ENCODE peak calls at places on chromosomes 12 and 14, in six cellular contexts. R is GM04504, O is COR-L47, G is right lobe of liver, S is sciatic nerve, J is BJ. M is an unnamed sample.

GRCh38 chr12:9763025-9763424 is 2.3 kb upstream of the CD69 start:
- DNase-seq in O (no peak), G (no peak), S (no peak), R (no peak), J (no peak), M (no peak)

GRCh38 chr14:89277229-89277628 is 139.8 kb downstream of the FOXN3 start:
- DNase-seq in S (no peak), R (no peak), O (no peak), J (no peak), G (no peak), M (no peak)

GRCh38 chr12:118126119-118126757 is 9.7 kb upstream of the PEBP1 start:
- DNase-seq in J (no peak), G (peak; percentile 58), O (no peak), R (no peak), S (no peak), M (peak; percentile 55)

GRCh38 chr12:121610239-121611149 is 15.8 kb upstream of the ORAI1 start:
- DNase-seq in R (no peak), J (no peak), S (no peak), O (no peak), G (no peak), M (no peak)

GRCh38 chr12:6211421-6211869 is 11.2 kb downstream of the CD9 start:
- DNase-seq in G (no peak), J (peak; percentile 88), R (peak; percentile 83), S (no peak), O (no peak), M (no peak)

GRCh38 chr12:64452559-64453329 is 824 bp downstream of the TBK1 start:
- DNase-seq in R (peak; percentile 72), J (peak; percentile 34), O (no peak), S (no peak), G (no peak), M (no peak)

GRCh38 chr14:54902143-54902520 is 494 bp downstream of the GCH1 start:
- DNase-seq in O (peak; percentile 62), R (no peak), G (peak; percentile 88), J (no peak), S (peak; percentile 79), M (peak; percentile 77)

GRCh38 chr14:39015360-39015961 is 87.6 kb downstream of the SEC23A start:
- DNase-seq in J (no peak), G (no peak), R (peak; percentile 12), O (peak; percentile 52), S (no peak), M (no peak)

GRCh38 chr12:8860165-8860961 is 37.9 kb downstream of the A2ML1 start:
- DNase-seq in S (peak; percentile 69), O (no peak), G (no peak), J (no peak), R (no peak), M (peak; percentile 25)

GRCh38 chr12:80778005-80778541 is 61.4 kb downstream of the MYF5 start:
- DNase-seq in J (peak; percentile 77), O (peak; percentile 88), R (peak; percentile 94), G (peak; percentile 51), S (peak; percentile 73), M (peak; percentile 24)

GRCh38 chr12:106919910-106920544 is 35.7 kb upstream of the TMEM263 start:
- DNase-seq in S (no peak), J (no peak), G (no peak), R (no peak), O (peak; percentile 35), M (no peak)

GRCh38 chr12:63942464-63943241 is 98.2 kb downstream of the SRGAP1 start:
- DNase-seq in R (no peak), G (no peak), O (no peak), J (no peak), S (no peak), M (no peak)

GRCh38 chr12:79973774-79974173 is 38.9 kb upstream of the PPP1R12A start:
- DNase-seq in O (no peak), G (no peak), R (no peak), S (no peak), J (no peak), M (no peak)

GRCh38 chr14:101201535-101202125 is 298.1 kb upstream of the RTL1 start:
- DNase-seq in O (no peak), R (no peak), J (no peak), G (no peak), S (peak; percentile 43), M (no peak)

GRCh38 chr14:93977790-93978581 is 1.6 kb upstream of the ASB2 start:
- DNase-seq in S (no peak), J (no peak), R (no peak), O (no peak), G (no peak), M (no peak)

GRCh38 chr14:99432491-99432890 is 48.2 kb downstream of the SETD3 start:
- DNase-seq in G (no peak), J (no peak), O (no peak), R (no peak), S (no peak), M (no peak)

GRCh38 chr12:40870981-40871380 is 178.7 kb downstream of the CNTN1 start:
- DNase-seq in G (no peak), O (no peak), S (no peak), J (no peak), R (no peak), M (no peak)

GRCh38 chr14:22320353-22320733 is 268.7 kb downstream of the DAD1 start:
- DNase-seq in O (no peak), S (no peak), J (no peak), R (no peak), G (no peak), M (no peak)

GRCh38 chr12:107645630-107646333 is 39.8 kb upstream of the PWP1 start:
- DNase-seq in J (no peak), S (peak; percentile 74), O (peak; percentile 73), G (no peak), R (no peak), M (no peak)

GRCh38 chr12:109714141-109714912 is 702 bp downstream of the FAM222A start:
- DNase-seq in O (peak; percentile 59), J (no peak), S (peak; percentile 78), G (peak; percentile 82), R (no peak), M (peak; percentile 81)

GRCh38 chr14:21436567-21437062 is 19.3 kb downstream of the CHD8 start:
- DNase-seq in O (no peak), J (no peak), G (no peak), S (no peak), R (no peak), M (no peak)

GRCh38 chr12:41213107-41213506 is 25.0 kb downstream of the PDZRN4 start:
- DNase-seq in J (no peak), R (no peak), O (no peak), S (no peak), G (no peak), M (no peak)